ENCODE peak calls at places on chromosomes 11 and 22, in nine cellular contexts. One of them, this sample, is unnamed.

GRCh38 chr11:132242662-132243061 is 872.2 kb downstream of the NTM start:
- DNase-seq in GM04504: no peak
- DNase-seq in EL: no peak
- DNase-seq in CD4-positive, alpha-beta T cell: no peak
- DNase-seq in sigmoid colon: no peak
- DNase-seq in fibroblast of the conjunctiva: no peak
- DNase-seq in NCI-H524: no peak
- DNase-seq in NCI-H2107: no peak
- DNase-seq in stimulated activated CD8-positive, alpha-beta memory T cell treated with anti-CD3 and anti-CD28 coated beads, Interleukin-15, amount 100 ng/mL, for 1 hour: no peak
- DNase-seq in this sample: no peak

GRCh38 chr11:11022126-11022730 is 164.4 kb upstream of the ZBED5 start:
- DNase-seq in NCI-H524: peak
- DNase-seq in stimulated activated CD8-positive, alpha-beta memory T cell treated with anti-CD3 and anti-CD28 coated beads, Interleukin-15, amount 100 ng/mL, for 1 hour: no peak
- DNase-seq in CD4-positive, alpha-beta T cell: no peak
- DNase-seq in GM04504: no peak
- DNase-seq in NCI-H2107: no peak
- DNase-seq in EL: peak
- DNase-seq in fibroblast of the conjunctiva: no peak
- DNase-seq in sigmoid colon: no peak
- DNase-seq in this sample: no peak

GRCh38 chr11:84543367-84544159 is 1083.6 kb downstream of the DLG2 start:
- DNase-seq in sigmoid colon: no peak
- DNase-seq in EL: no peak
- DNase-seq in NCI-H524: peak
- DNase-seq in CD4-positive, alpha-beta T cell: no peak
- DNase-seq in stimulated activated CD8-positive, alpha-beta memory T cell treated with anti-CD3 and anti-CD28 coated beads, Interleukin-15, amount 100 ng/mL, for 1 hour: no peak
- DNase-seq in fibroblast of the conjunctiva: no peak
- DNase-seq in NCI-H2107: no peak
- DNase-seq in GM04504: no peak
- DNase-seq in this sample: no peak

GRCh38 chr11:33533668-33534067 is 167.0 kb downstream of the C11orf91 start:
- DNase-seq in NCI-H2107: no peak
- DNase-seq in sigmoid colon: no peak
- DNase-seq in EL: no peak
- DNase-seq in CD4-positive, alpha-beta T cell: no peak
- DNase-seq in NCI-H524: no peak
- DNase-seq in stimulated activated CD8-positive, alpha-beta memory T cell treated with anti-CD3 and anti-CD28 coated beads, Interleukin-15, amount 100 ng/mL, for 1 hour: no peak
- DNase-seq in fibroblast of the conjunctiva: no peak
- DNase-seq in GM04504: no peak
- DNase-seq in this sample: no peak

GRCh38 chr22:38700789-38701628 is at the start of gene JOSD1:
- DNase-seq in GM04504: peak
- DNase-seq in EL: peak
- DNase-seq in sigmoid colon: peak
- DNase-seq in NCI-H524: peak
- DNase-seq in stimulated activated CD8-positive, alpha-beta memory T cell treated with anti-CD3 and anti-CD28 coated beads, Interleukin-15, amount 100 ng/mL, for 1 hour: peak
- DNase-seq in NCI-H2107: peak
- DNase-seq in CD4-positive, alpha-beta T cell: peak
- DNase-seq in fibroblast of the conjunctiva: peak
- DNase-seq in this sample: peak

GRCh38 chr11:121572581-121573059 is 119.9 kb upstream of the SORL1-AS1 start:
- DNase-seq in CD4-positive, alpha-beta T cell: no peak
- DNase-seq in GM04504: no peak
- DNase-seq in stimulated activated CD8-positive, alpha-beta memory T cell treated with anti-CD3 and anti-CD28 coated beads, Interleukin-15, amount 100 ng/mL, for 1 hour: no peak
- DNase-seq in sigmoid colon: no peak
- DNase-seq in NCI-H524: peak
- DNase-seq in fibroblast of the conjunctiva: no peak
- DNase-seq in EL: no peak
- DNase-seq in NCI-H2107: no peak
- DNase-seq in this sample: no peak

GRCh38 chr22:17268501-17269223 is 49.4 kb upstream of the ADA2 start:
- DNase-seq in EL: no peak
- DNase-seq in NCI-H2107: no peak
- DNase-seq in fibroblast of the conjunctiva: no peak
- DNase-seq in NCI-H524: peak
- DNase-seq in sigmoid colon: no peak
- DNase-seq in CD4-positive, alpha-beta T cell: no peak
- DNase-seq in GM04504: no peak
- DNase-seq in stimulated activated CD8-positive, alpha-beta memory T cell treated with anti-CD3 and anti-CD28 coated beads, Interleukin-15, amount 100 ng/mL, for 1 hour: no peak
- DNase-seq in this sample: no peak

GRCh38 chr11:134361241-134361640 is 29.5 kb downstream of the GLB1L2 start:
- DNase-seq in NCI-H524: no peak
- DNase-seq in GM04504: no peak
- DNase-seq in stimulated activated CD8-positive, alpha-beta memory T cell treated with anti-CD3 and anti-CD28 coated beads, Interleukin-15, amount 100 ng/mL, for 1 hour: no peak
- DNase-seq in sigmoid colon: peak
- DNase-seq in fibroblast of the conjunctiva: no peak
- DNase-seq in NCI-H2107: no peak
- DNase-seq in EL: no peak
- DNase-seq in CD4-positive, alpha-beta T cell: no peak
- DNase-seq in this sample: no peak

GRCh38 chr11:122754553-122755322 is 83.6 kb upstream of the CRTAM start:
- DNase-seq in NCI-H2107: no peak
- DNase-seq in GM04504: no peak
- DNase-seq in stimulated activated CD8-positive, alpha-beta memory T cell treated with anti-CD3 and anti-CD28 coated beads, Interleukin-15, amount 100 ng/mL, for 1 hour: no peak
- DNase-seq in EL: peak
- DNase-seq in NCI-H524: peak
- DNase-seq in sigmoid colon: peak
- DNase-seq in fibroblast of the conjunctiva: no peak
- DNase-seq in CD4-positive, alpha-beta T cell: peak
- DNase-seq in this sample: peak

GRCh38 chr11:124078591-124078990 is 36.7 kb upstream of the VWA5A start:
- DNase-seq in EL: no peak
- DNase-seq in NCI-H2107: no peak
- DNase-seq in fibroblast of the conjunctiva: no peak
- DNase-seq in sigmoid colon: no peak
- DNase-seq in GM04504: no peak
- DNase-seq in stimulated activated CD8-positive, alpha-beta memory T cell treated with anti-CD3 and anti-CD28 coated beads, Interleukin-15, amount 100 ng/mL, for 1 hour: no peak
- DNase-seq in CD4-positive, alpha-beta T cell: no peak
- DNase-seq in NCI-H524: no peak
- DNase-seq in this sample: no peak

GRCh38 chr11:118232659-118233058 is 7.8 kb upstream of the JAML start:
- DNase-seq in fibroblast of the conjunctiva: no peak
- DNase-seq in stimulated activated CD8-positive, alpha-beta memory T cell treated with anti-CD3 and anti-CD28 coated beads, Interleukin-15, amount 100 ng/mL, for 1 hour: no peak
- DNase-seq in EL: no peak
- DNase-seq in NCI-H524: no peak
- DNase-seq in sigmoid colon: no peak
- DNase-seq in CD4-positive, alpha-beta T cell: peak
- DNase-seq in GM04504: no peak
- DNase-seq in NCI-H2107: no peak
- DNase-seq in this sample: peak

GRCh38 chr11:77542296-77542695 is 47.5 kb upstream of the AQP11 start:
- DNase-seq in stimulated activated CD8-positive, alpha-beta memory T cell treated with anti-CD3 and anti-CD28 coated beads, Interleukin-15, amount 100 ng/mL, for 1 hour: no peak
- DNase-seq in NCI-H2107: no peak
- DNase-seq in GM04504: no peak
- DNase-seq in EL: peak
- DNase-seq in fibroblast of the conjunctiva: no peak
- DNase-seq in NCI-H524: no peak
- DNase-seq in CD4-positive, alpha-beta T cell: no peak
- DNase-seq in sigmoid colon: no peak
- DNase-seq in this sample: no peak

GRCh38 chr11:128692750-128693578 is 908 bp upstream of the FLI1 start:
- DNase-seq in stimulated activated CD8-positive, alpha-beta memory T cell treated with anti-CD3 and anti-CD28 coated beads, Interleukin-15, amount 100 ng/mL, for 1 hour: no peak
- DNase-seq in GM04504: no peak
- DNase-seq in EL: peak
- DNase-seq in fibroblast of the conjunctiva: no peak
- DNase-seq in NCI-H2107: no peak
- DNase-seq in NCI-H524: no peak
- DNase-seq in sigmoid colon: no peak
- DNase-seq in CD4-positive, alpha-beta T cell: no peak
- DNase-seq in this sample: peak

GRCh38 chr11:92180664-92181251 is 43.9 kb upstream of the FAT3 start:
- DNase-seq in NCI-H2107: no peak
- DNase-seq in EL: peak
- DNase-seq in GM04504: peak
- DNase-seq in CD4-positive, alpha-beta T cell: no peak
- DNase-seq in fibroblast of the conjunctiva: peak
- DNase-seq in sigmoid colon: no peak
- DNase-seq in stimulated activated CD8-positive, alpha-beta memory T cell treated with anti-CD3 and anti-CD28 coated beads, Interleukin-15, amount 100 ng/mL, for 1 hour: no peak
- DNase-seq in NCI-H524: no peak
- DNase-seq in this sample: no peak

GRCh38 chr22:32745251-32745995 is 56.1 kb upstream of the TIMP3 start:
- DNase-seq in GM04504: no peak
- DNase-seq in stimulated activated CD8-positive, alpha-beta memory T cell treated with anti-CD3 and anti-CD28 coated beads, Interleukin-15, amount 100 ng/mL, for 1 hour: no peak
- DNase-seq in CD4-positive, alpha-beta T cell: no peak
- DNase-seq in NCI-H524: no peak
- DNase-seq in EL: peak
- DNase-seq in NCI-H2107: no peak
- DNase-seq in fibroblast of the conjunctiva: peak
- DNase-seq in sigmoid colon: peak
- DNase-seq in this sample: no peak